ENCODE peak calls at places on chromosomes 16 and 17, in ten cellular contexts. One of them, this sample, is unnamed.

GRCh38 chr17:10804546-10804945 is 647 bp upstream of the TMEM238L start:
- DNase-seq in G401: no peak
- DNase-seq in stimulated activated CD8-positive, alpha-beta memory T cell treated with anti-CD3 and anti-CD28 coated beads, Interleukin-2, amount 100 ng/mL, for 48 hours: no peak
- DNase-seq in NCI-H748 treated with DMSO at 0.1 percent for 48 hours: no peak
- DNase-seq in GM13977: no peak
- DNase-seq in posterior vena cava: no peak
- DNase-seq in astrocyte: no peak
- DNase-seq in H9: no peak
- DNase-seq in activated CD8-positive, alpha-beta memory T cell treated with anti-CD3 and anti-CD28 coated beads, Interleukin-2, amount 10 ng/mL, durations not matched to agents 7 days and 5 days: no peak
- DNase-seq in cerebellar nuclear complex: no peak
- DNase-seq in this sample: no peak

GRCh38 chr16:83689385-83689831 is 118.4 kb upstream of the HSBP1 start:
- DNase-seq in G401: peak; percentile 58
- DNase-seq in stimulated activated CD8-positive, alpha-beta memory T cell treated with anti-CD3 and anti-CD28 coated beads, Interleukin-2, amount 100 ng/mL, for 48 hours: no peak
- DNase-seq in NCI-H748 treated with DMSO at 0.1 percent for 48 hours: no peak
- DNase-seq in GM13977: peak; percentile 51
- DNase-seq in posterior vena cava: no peak
- DNase-seq in astrocyte: peak; percentile 98
- DNase-seq in H9: no peak
- DNase-seq in activated CD8-positive, alpha-beta memory T cell treated with anti-CD3 and anti-CD28 coated beads, Interleukin-2, amount 10 ng/mL, durations not matched to agents 7 days and 5 days: no peak
- DNase-seq in cerebellar nuclear complex: no peak
- DNase-seq in this sample: no peak

GRCh38 chr16:22161999-22162657 is at the start of gene SDR42E2:
- DNase-seq in G401: no peak
- DNase-seq in stimulated activated CD8-positive, alpha-beta memory T cell treated with anti-CD3 and anti-CD28 coated beads, Interleukin-2, amount 100 ng/mL, for 48 hours: peak; percentile 14
- DNase-seq in NCI-H748 treated with DMSO at 0.1 percent for 48 hours: peak; percentile 22
- DNase-seq in GM13977: peak; percentile 50
- DNase-seq in posterior vena cava: no peak
- DNase-seq in astrocyte: no peak
- DNase-seq in H9: peak; percentile 84
- DNase-seq in activated CD8-positive, alpha-beta memory T cell treated with anti-CD3 and anti-CD28 coated beads, Interleukin-2, amount 10 ng/mL, durations not matched to agents 7 days and 5 days: no peak
- DNase-seq in cerebellar nuclear complex: no peak
- DNase-seq in this sample: no peak

GRCh38 chr17:6574689-6575595 is 18.6 kb upstream of the PITPNM3 start:
- DNase-seq in G401: peak; percentile 69
- DNase-seq in stimulated activated CD8-positive, alpha-beta memory T cell treated with anti-CD3 and anti-CD28 coated beads, Interleukin-2, amount 100 ng/mL, for 48 hours: peak; percentile 36
- DNase-seq in NCI-H748 treated with DMSO at 0.1 percent for 48 hours: no peak
- DNase-seq in GM13977: peak; percentile 71
- DNase-seq in posterior vena cava: peak; percentile 86
- DNase-seq in astrocyte: peak; percentile 71
- DNase-seq in H9: no peak
- DNase-seq in activated CD8-positive, alpha-beta memory T cell treated with anti-CD3 and anti-CD28 coated beads, Interleukin-2, amount 10 ng/mL, durations not matched to agents 7 days and 5 days: peak; percentile 69
- DNase-seq in cerebellar nuclear complex: no peak
- DNase-seq in this sample: no peak

GRCh38 chr17:72120878-72121163 is at the start of gene SOX9:
- DNase-seq in G401: peak; percentile 70
- DNase-seq in stimulated activated CD8-positive, alpha-beta memory T cell treated with anti-CD3 and anti-CD28 coated beads, Interleukin-2, amount 100 ng/mL, for 48 hours: no peak
- DNase-seq in NCI-H748 treated with DMSO at 0.1 percent for 48 hours: peak; percentile 97
- DNase-seq in GM13977: peak; percentile 97
- DNase-seq in posterior vena cava: peak; percentile 85
- DNase-seq in astrocyte: peak; percentile 96
- DNase-seq in H9: peak; percentile 98
- DNase-seq in activated CD8-positive, alpha-beta memory T cell treated with anti-CD3 and anti-CD28 coated beads, Interleukin-2, amount 10 ng/mL, durations not matched to agents 7 days and 5 days: no peak
- DNase-seq in cerebellar nuclear complex: peak; percentile 23
- DNase-seq in this sample: peak; percentile 92

GRCh38 chr16:56679078-56679730 is 3.1 kb upstream of the MT1X start:
- DNase-seq in G401: no peak
- DNase-seq in stimulated activated CD8-positive, alpha-beta memory T cell treated with anti-CD3 and anti-CD28 coated beads, Interleukin-2, amount 100 ng/mL, for 48 hours: no peak
- DNase-seq in NCI-H748 treated with DMSO at 0.1 percent for 48 hours: no peak
- DNase-seq in GM13977: no peak
- DNase-seq in posterior vena cava: peak; percentile 31
- DNase-seq in astrocyte: no peak
- DNase-seq in H9: no peak
- DNase-seq in activated CD8-positive, alpha-beta memory T cell treated with anti-CD3 and anti-CD28 coated beads, Interleukin-2, amount 10 ng/mL, durations not matched to agents 7 days and 5 days: no peak
- DNase-seq in cerebellar nuclear complex: no peak
- DNase-seq in this sample: no peak

GRCh38 chr16:20799599-20799998 is 6.7 kb downstream of the ERI2 start:
- DNase-seq in G401: peak; percentile 21
- DNase-seq in stimulated activated CD8-positive, alpha-beta memory T cell treated with anti-CD3 and anti-CD28 coated beads, Interleukin-2, amount 100 ng/mL, for 48 hours: no peak
- DNase-seq in NCI-H748 treated with DMSO at 0.1 percent for 48 hours: no peak
- DNase-seq in GM13977: peak; percentile 25
- DNase-seq in posterior vena cava: no peak
- DNase-seq in astrocyte: peak; percentile 24
- DNase-seq in H9: no peak
- DNase-seq in activated CD8-positive, alpha-beta memory T cell treated with anti-CD3 and anti-CD28 coated beads, Interleukin-2, amount 10 ng/mL, durations not matched to agents 7 days and 5 days: no peak
- DNase-seq in cerebellar nuclear complex: no peak
- DNase-seq in this sample: no peak

GRCh38 chr16:12819126-12820117 is 15.7 kb upstream of the CPPED1 start:
- DNase-seq in G401: no peak
- DNase-seq in stimulated activated CD8-positive, alpha-beta memory T cell treated with anti-CD3 and anti-CD28 coated beads, Interleukin-2, amount 100 ng/mL, for 48 hours: peak; percentile 58
- DNase-seq in NCI-H748 treated with DMSO at 0.1 percent for 48 hours: peak; percentile 16
- DNase-seq in GM13977: peak; percentile 65
- DNase-seq in posterior vena cava: peak; percentile 92
- DNase-seq in astrocyte: no peak
- DNase-seq in H9: peak; percentile 77
- DNase-seq in activated CD8-positive, alpha-beta memory T cell treated with anti-CD3 and anti-CD28 coated beads, Interleukin-2, amount 10 ng/mL, durations not matched to agents 7 days and 5 days: peak; percentile 80
- DNase-seq in cerebellar nuclear complex: no peak
- DNase-seq in this sample: no peak

GRCh38 chr17:44972953-44973352 is 4.8 kb upstream of the C1QL1 start:
- DNase-seq in G401: no peak
- DNase-seq in stimulated activated CD8-positive, alpha-beta memory T cell treated with anti-CD3 and anti-CD28 coated beads, Interleukin-2, amount 100 ng/mL, for 48 hours: no peak
- DNase-seq in NCI-H748 treated with DMSO at 0.1 percent for 48 hours: no peak
- DNase-seq in GM13977: no peak
- DNase-seq in posterior vena cava: no peak
- DNase-seq in astrocyte: peak; percentile 64
- DNase-seq in H9: no peak
- DNase-seq in activated CD8-positive, alpha-beta memory T cell treated with anti-CD3 and anti-CD28 coated beads, Interleukin-2, amount 10 ng/mL, durations not matched to agents 7 days and 5 days: no peak
- DNase-seq in cerebellar nuclear complex: no peak
- DNase-seq in this sample: no peak

GRCh38 chr16:69107311-69107962 is 2.0 kb downstream of the HAS3 start:
- DNase-seq in G401: no peak
- DNase-seq in stimulated activated CD8-positive, alpha-beta memory T cell treated with anti-CD3 and anti-CD28 coated beads, Interleukin-2, amount 100 ng/mL, for 48 hours: no peak
- DNase-seq in NCI-H748 treated with DMSO at 0.1 percent for 48 hours: no peak
- DNase-seq in GM13977: peak; percentile 50
- DNase-seq in posterior vena cava: peak; percentile 82
- DNase-seq in astrocyte: no peak
- DNase-seq in H9: peak; percentile 47
- DNase-seq in activated CD8-positive, alpha-beta memory T cell treated with anti-CD3 and anti-CD28 coated beads, Interleukin-2, amount 10 ng/mL, durations not matched to agents 7 days and 5 days: no peak
- DNase-seq in cerebellar nuclear complex: no peak
- DNase-seq in this sample: no peak

GRCh38 chr16:24273511-24273910 is 17.4 kb downstream of the CACNG3 start:
- DNase-seq in G401: no peak
- DNase-seq in stimulated activated CD8-positive, alpha-beta memory T cell treated with anti-CD3 and anti-CD28 coated beads, Interleukin-2, amount 100 ng/mL, for 48 hours: no peak
- DNase-seq in NCI-H748 treated with DMSO at 0.1 percent for 48 hours: no peak
- DNase-seq in GM13977: no peak
- DNase-seq in posterior vena cava: no peak
- DNase-seq in astrocyte: peak; percentile 1
- DNase-seq in H9: no peak
- DNase-seq in activated CD8-positive, alpha-beta memory T cell treated with anti-CD3 and anti-CD28 coated beads, Interleukin-2, amount 10 ng/mL, durations not matched to agents 7 days and 5 days: no peak
- DNase-seq in cerebellar nuclear complex: no peak
- DNase-seq in this sample: no peak

GRCh38 chr17:64778367-64779290 is 116.5 kb upstream of the SMURF2 start:
- DNase-seq in G401: peak; percentile 47
- DNase-seq in stimulated activated CD8-positive, alpha-beta memory T cell treated with anti-CD3 and anti-CD28 coated beads, Interleukin-2, amount 100 ng/mL, for 48 hours: no peak
- DNase-seq in NCI-H748 treated with DMSO at 0.1 percent for 48 hours: peak; percentile 38
- DNase-seq in GM13977: peak; percentile 58
- DNase-seq in posterior vena cava: no peak
- DNase-seq in astrocyte: no peak
- DNase-seq in H9: peak; percentile 76
- DNase-seq in activated CD8-positive, alpha-beta memory T cell treated with anti-CD3 and anti-CD28 coated beads, Interleukin-2, amount 10 ng/mL, durations not matched to agents 7 days and 5 days: no peak
- DNase-seq in cerebellar nuclear complex: no peak
- DNase-seq in this sample: peak; percentile 64

GRCh38 chr16:71852561-71852960 is 6.8 kb downstream of the ATXN1L start:
- DNase-seq in G401: no peak
- DNase-seq in stimulated activated CD8-positive, alpha-beta memory T cell treated with anti-CD3 and anti-CD28 coated beads, Interleukin-2, amount 100 ng/mL, for 48 hours: no peak
- DNase-seq in NCI-H748 treated with DMSO at 0.1 percent for 48 hours: no peak
- DNase-seq in GM13977: no peak
- DNase-seq in posterior vena cava: no peak
- DNase-seq in astrocyte: no peak
- DNase-seq in H9: no peak
- DNase-seq in activated CD8-positive, alpha-beta memory T cell treated with anti-CD3 and anti-CD28 coated beads, Interleukin-2, amount 10 ng/mL, durations not matched to agents 7 days and 5 days: no peak
- DNase-seq in cerebellar nuclear complex: no peak
- DNase-seq in this sample: no peak

This sample was measured in NCI-H2081.